ENCODE peak calls at places on chromosomes 13 and 19, in eight cellular contexts. X is lower lobe of right lung, A is hepatocyte, G is heart right ventricle, B is neural crest cell, P is sigmoid colon, H is stomach, S is RWPE2. V is an unnamed sample.

GRCh38 chr13:27961227-27962085 is 7.7 kb downstream of the CDX2 start:
- DNase-seq in X (no peak), A (peak), S (no peak), P (no peak), H (no peak), G (no peak), B (no peak), V (no peak)

GRCh38 chr19:53467503-53468262 is at the start of gene ZNF813:
- DNase-seq in X (peak), B (peak), A (peak), H (peak), P (peak), S (peak), G (peak), V (peak)

GRCh38 chr19:40808021-40808325 is 9.0 kb downstream of the EGLN2 start:
- DNase-seq in S (no peak), G (no peak), A (no peak), P (no peak), X (no peak), H (no peak), B (no peak), V (no peak)

GRCh38 chr13:98478134-98479129 is 98.5 kb downstream of the STK24 start:
- DNase-seq in A (no peak), G (no peak), X (no peak), P (no peak), B (no peak), S (no peak), H (no peak), V (peak)

GRCh38 chr13:45490068-45490467 is 25.3 kb downstream of the COG3 start:
- DNase-seq in X (no peak), S (no peak), B (no peak), H (no peak), G (no peak), A (no peak), P (no peak), V (peak)

GRCh38 chr19:41321600-41322270 is 11.8 kb downstream of the CCDC97 start:
- DNase-seq in P (peak), A (peak), H (no peak), B (peak), X (no peak), S (no peak), G (no peak), V (peak)

GRCh38 chr19:36528921-36529518 is 949 bp upstream of the ZNF260 start:
- DNase-seq in B (no peak), H (no peak), A (peak), S (no peak), P (no peak), G (no peak), X (no peak), V (peak)

GRCh38 chr13:57582032-57582431 is 49.5 kb upstream of the PCDH17 start:
- DNase-seq in S (no peak), A (no peak), P (peak), G (no peak), H (no peak), X (no peak), B (no peak), V (no peak)

GRCh38 chr19:682678-683320 is 6.6 kb downstream of the FSTL3 start:
- DNase-seq in H (no peak), S (no peak), G (no peak), B (no peak), A (no peak), X (no peak), P (no peak), V (no peak)

GRCh38 chr19:55550321-55550650 is 4.9 kb upstream of the SBK3 start:
- DNase-seq in P (no peak), A (no peak), G (no peak), S (no peak), H (no peak), X (no peak), B (no peak), V (no peak)

GRCh38 chr19:16417660-16418596 is 53.8 kb downstream of the EPS15L1 start:
- DNase-seq in P (peak), H (peak), S (no peak), G (peak), B (peak), A (peak), X (peak), V (peak)

GRCh38 chr19:6058411-6059201 is 51.7 kb downstream of the RFX2 start:
- DNase-seq in A (no peak), H (no peak), X (no peak), P (no peak), B (no peak), G (no peak), S (no peak), V (no peak)

GRCh38 chr13:79516590-79516989 is 35.6 kb downstream of the NDFIP2 start:
- DNase-seq in S (no peak), X (no peak), A (no peak), H (peak), P (no peak), G (no peak), B (no peak), V (no peak)

GRCh38 chr13:112983428-112984196 is 14.6 kb downstream of the MCF2L start:
- DNase-seq in B (no peak), P (no peak), H (no peak), A (peak), S (no peak), X (no peak), G (peak), V (no peak)

GRCh38 chr19:28883241-28883693 is 329.7 kb downstream of the UQCRFS1 start:
- DNase-seq in B (no peak), G (peak), A (no peak), H (no peak), P (peak), X (no peak), S (no peak), V (no peak)

GRCh38 chr19:45186509-45187334 is 8.1 kb downstream of the BLOC1S3 start:
- DNase-seq in S (no peak), G (no peak), X (no peak), P (no peak), H (no peak), A (no peak), B (no peak), V (no peak)

GRCh38 chr19:46925548-46925950 is 64.8 kb downstream of the ARHGAP35 start:
- DNase-seq in G (no peak), B (no peak), P (no peak), H (peak), A (peak), S (peak), X (no peak), V (no peak)

GRCh38 chr13:110275931-110276552 is 30.9 kb downstream of the COL4A1 start:
- DNase-seq in H (no peak), X (no peak), P (peak), A (no peak), B (no peak), G (no peak), S (no peak), V (no peak)

GRCh38 chr13:20609145-20609544 is 42.2 kb downstream of the IFT88 start:
- DNase-seq in X (no peak), G (no peak), H (no peak), A (no peak), P (no peak), B (no peak), S (no peak), V (no peak)

GRCh38 chr19:12796146-12797071 is 5.1 kb downstream of the JUNB start:
- DNase-seq in G (peak), S (no peak), X (peak), A (peak), P (peak), B (peak), H (peak), V (peak)

GRCh38 chr13:74871671-74872070 is 610.3 kb downstream of the TBC1D4 start:
- DNase-seq in G (no peak), A (no peak), H (no peak), B (no peak), X (no peak), P (no peak), S (no peak), V (no peak)

GRCh38 chr13:44273991-44274810 is 99.4 kb upstream of the SERP2 start:
- DNase-seq in H (no peak), B (no peak), S (no peak), X (no peak), P (no peak), A (peak), G (no peak), V (peak)

GRCh38 chr19:3389876-3390361 is 23.5 kb downstream of the NFIC start:
- DNase-seq in X (no peak), H (peak), A (no peak), P (peak), G (no peak), S (no peak), B (no peak), V (no peak)

GRCh38 chr19:14114439-14114838 is 3.1 kb downstream of the PRKACA start:
- DNase-seq in X (no peak), B (no peak), S (no peak), P (no peak), A (no peak), H (no peak), G (no peak), V (no peak)

GRCh38 chr19:50893047-50893737 is 18.0 kb downstream of the KLK4 start:
- DNase-seq in B (no peak), G (no peak), A (no peak), X (no peak), H (no peak), S (no peak), P (no peak), V (peak)

GRCh38 chr13:75749407-75749806 is 113.3 kb downstream of the LMO7 start:
- DNase-seq in G (no peak), A (no peak), P (no peak), X (no peak), H (no peak), B (no peak), S (no peak), V (no peak)

GRCh38 chr19:51572908-51573307 is 1.8 kb downstream of the ZNF175 start:
- DNase-seq in G (no peak), X (no peak), A (no peak), B (no peak), P (no peak), S (no peak), H (no peak), V (no peak)

GRCh38 chr13:29434217-29434940 is 161.1 kb downstream of the SLC7A1 start:
- DNase-seq in X (no peak), S (no peak), B (no peak), P (no peak), A (no peak), H (no peak), G (no peak), V (no peak)

GRCh38 chr13:44312131-44312530 is 61.5 kb upstream of the SERP2 start:
- DNase-seq in B (no peak), H (no peak), A (no peak), G (no peak), P (no peak), S (no peak), X (no peak), V (no peak)

GRCh38 chr13:24071423-24072075 is 89.0 kb upstream of the SPATA13 start:
- DNase-seq in H (no peak), A (no peak), B (no peak), G (no peak), P (no peak), X (no peak), S (no peak), V (no peak)

GRCh38 chr19:29516358-29516725 is 9.5 kb upstream of the VSTM2B start:
- DNase-seq in S (no peak), P (no peak), H (no peak), B (no peak), G (no peak), A (no peak), X (peak), V (no peak)

GRCh38 chr13:77698211-77699058 is 948 bp downstream of the SLAIN1 start:
- DNase-seq in X (peak), A (peak), G (peak), P (peak), B (peak), S (no peak), H (peak), V (peak)

GRCh38 chr13:77359171-77359570 is 32.3 kb upstream of the MYCBP2 start:
- DNase-seq in B (no peak), P (no peak), A (no peak), X (no peak), S (no peak), G (no peak), H (no peak), V (no peak)

GRCh38 chr13:79647518-79647917 is 166.6 kb downstream of the NDFIP2 start:
- DNase-seq in P (no peak), A (peak), B (no peak), G (no peak), X (no peak), H (no peak), S (peak), V (no peak)

GRCh38 chr13:31588331-31588730 is 151.0 kb upstream of the RXFP2 start:
- DNase-seq in G (no peak), H (no peak), S (no peak), B (no peak), P (no peak), A (peak), X (no peak), V (no peak)

GRCh38 chr19:24002256-24002945 is 84.6 kb upstream of the ZNF254 start:
- DNase-seq in S (no peak), B (no peak), P (no peak), A (no peak), X (no peak), G (no peak), H (no peak), V (no peak)

GRCh38 chr13:33932765-33933406 is 114.9 kb downstream of the RFC3 start:
- DNase-seq in X (no peak), G (no peak), P (no peak), A (no peak), H (no peak), B (no peak), S (no peak), V (no peak)

GRCh38 chr13:58594978-58595600 is 963.5 kb downstream of the PCDH17 start:
- DNase-seq in H (no peak), P (no peak), B (no peak), G (no peak), S (no peak), A (no peak), X (no peak), V (no peak)

GRCh38 chr13:58597552-58597951 is 966.0 kb downstream of the PCDH17 start:
- DNase-seq in B (no peak), S (no peak), P (no peak), A (no peak), X (no peak), H (no peak), G (no peak), V (no peak)

GRCh38 chr13:58598241-58598640 is 966.7 kb downstream of the PCDH17 start:
- DNase-seq in S (no peak), H (no peak), X (no peak), B (no peak), G (no peak), A (no peak), P (no peak), V (no peak)
- TF ChIP-seq CTCF in S (no peak), H (no peak), X (no peak), B (no peak), G (no peak), A (no peak), P (no peak), V (no peak)

GRCh38 chr19:38478273-38478971 is 44.9 kb downstream of the RYR1 start:
- DNase-seq in H (no peak), G (no peak), X (no peak), B (peak), P (no peak), A (no peak), S (no peak), V (peak)
- TF ChIP-seq CTCF in H (no peak), G (no peak), X (no peak), B (peak), P (no peak), A (no peak), S (peak), V (no peak)

GRCh38 chr19:2199215-2199614 is 35.5 kb downstream of the DOT1L start:
- DNase-seq in X (no peak), B (peak), S (no peak), A (no peak), H (no peak), G (no peak), P (no peak), V (no peak)
- TF ChIP-seq CTCF in X (no peak), B (peak), S (no peak), A (no peak), H (no peak), G (peak), P (no peak), V (no peak)

DNA sequence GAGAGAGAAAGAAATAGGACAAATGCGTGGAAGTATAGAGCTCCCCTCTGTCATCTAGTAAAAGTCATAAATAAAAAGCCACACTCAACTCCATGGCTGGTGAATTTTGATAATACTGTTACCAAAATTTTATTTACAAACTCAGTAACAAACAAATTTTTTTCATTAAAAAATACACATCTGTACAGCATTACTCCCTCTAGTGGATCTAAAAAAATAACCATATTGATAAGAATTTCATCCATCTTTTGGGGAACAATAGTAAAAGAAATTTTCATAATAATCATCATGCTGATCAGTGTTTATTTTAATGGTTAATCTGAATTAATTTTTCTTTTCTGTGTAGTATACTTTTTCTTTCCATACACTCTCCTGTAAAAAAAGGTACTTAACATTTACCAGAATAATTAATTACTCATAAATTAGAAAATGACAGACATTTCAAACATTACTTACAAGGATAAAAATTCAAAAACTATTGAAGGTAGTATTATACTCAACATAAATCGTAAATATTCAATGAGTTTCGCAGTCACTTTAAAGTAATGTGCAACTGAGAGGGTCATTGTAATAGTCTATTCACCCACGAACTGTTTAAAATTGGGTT is 173.5 kb upstream of the LSM14A start:
- DNase-seq in B (no peak), P (no peak), X (no peak), A (no peak), G (no peak), H (no peak), S (no peak), V (no peak)
- TF ChIP-seq CTCF in B (peak), P (peak), X (peak), A (peak), G (peak), H (no peak), S (peak), V (peak)

DNA sequence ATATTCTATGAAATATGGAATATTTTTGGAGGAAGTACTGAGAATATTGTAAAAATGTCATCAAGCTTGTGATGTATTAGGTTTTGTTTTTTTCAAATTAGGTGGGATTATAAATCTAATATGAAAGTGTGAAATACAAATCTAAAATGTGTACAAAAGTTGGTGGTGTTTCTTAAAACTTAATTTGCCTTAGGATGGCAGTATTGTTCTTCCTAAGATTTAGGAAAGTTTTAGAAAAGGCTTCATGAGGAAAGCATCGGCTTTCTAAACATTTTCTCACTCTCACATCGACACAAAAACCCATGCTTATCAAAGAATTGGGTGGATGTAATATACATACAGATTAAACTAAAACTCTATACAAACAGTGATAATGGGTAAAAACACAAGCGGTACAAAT is 972.0 kb upstream of the PCDH20 start:
- DNase-seq in S (no peak), H (no peak), G (no peak), X (no peak), P (no peak), B (no peak), A (peak), V (no peak)
- TF ChIP-seq CTCF in S (peak), H (no peak), G (no peak), X (no peak), P (no peak), B (peak), A (peak), V (no peak)

DNA sequence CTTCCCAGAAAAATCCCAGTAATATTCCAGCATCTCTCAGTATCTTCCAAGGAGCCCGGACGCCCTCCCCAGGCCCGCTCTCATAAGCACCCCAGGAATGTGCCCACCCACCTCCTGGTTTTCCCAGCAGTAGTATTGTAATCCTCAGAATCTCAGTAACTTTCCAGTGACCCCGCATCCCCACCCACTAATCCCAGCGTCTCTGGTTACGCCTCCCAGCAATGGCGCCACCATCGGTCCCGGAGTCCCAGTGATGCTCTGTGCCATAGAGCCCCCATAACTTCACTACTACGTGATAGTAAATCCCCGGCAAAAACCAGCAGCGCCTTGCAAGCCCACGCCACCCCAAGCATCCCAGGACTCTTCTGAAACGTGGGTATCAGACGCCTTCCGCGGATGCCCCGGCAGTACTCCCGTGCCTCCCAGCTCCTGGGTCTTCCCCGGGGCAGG is 961 bp upstream of the PNPLA6 start:
- DNase-seq in G (peak), H (peak), A (peak), P (peak), S (peak), B (peak), X (peak), V (peak)
- TF ChIP-seq CTCF in G (no peak), H (no peak), A (peak), P (no peak), S (peak), B (no peak), X (no peak), V (no peak)

GRCh38 chr19:11187409-11187808 is 9.9 kb downstream of the KANK2 start:
- DNase-seq in S (no peak), X (no peak), H (no peak), A (no peak), P (no peak), B (no peak), G (no peak), V (no peak)

GRCh38 chr19:11191934-11192333 is 5.4 kb downstream of the KANK2 start:
- DNase-seq in S (no peak), G (no peak), X (no peak), A (no peak), B (no peak), P (no peak), H (no peak), V (no peak)

GRCh38 chr19:11192957-11193939 is 4.1 kb downstream of the KANK2 start:
- DNase-seq in H (no peak), B (no peak), P (no peak), G (no peak), S (peak), A (no peak), X (no peak), V (no peak)

GRCh38 chr19:11191273-11191755 is 6.0 kb downstream of the KANK2 start:
- DNase-seq in P (peak), B (no peak), X (peak), G (peak), H (peak), A (no peak), S (no peak), V (peak)

GRCh38 chr19:11190501-11190900 is 6.8 kb downstream of the KANK2 start:
- DNase-seq in G (no peak), P (no peak), A (no peak), B (no peak), X (no peak), H (no peak), S (no peak), V (no peak)
- TF ChIP-seq CTCF in G (no peak), P (no peak), A (no peak), B (no peak), X (no peak), H (no peak), S (no peak), V (no peak)